ENCODE peak calls at places on chromosomes 11 and 22, in five cellular contexts. One of them, this sample, is unnamed.

GRCh38 chr11:3091846-3092602 is 34.8 kb upstream of the CARS1 start:
- DNase-seq in AG10803: peak; percentile 37
- DNase-seq in Calu3: peak; percentile 87
- DNase-seq in fibroblast of pulmonary artery: peak; percentile 62
- DNase-seq in nephron progenitor cell: peak; percentile 79
- DNase-seq in this sample: peak; percentile 24

GRCh38 chr11:69915501-69916250 is 96.5 kb upstream of the FGF3 start:
- DNase-seq in nephron progenitor cell: peak; percentile 93
- DNase-seq in Calu3: peak; percentile 92
- DNase-seq in AG10803: peak; percentile 59
- DNase-seq in fibroblast of pulmonary artery: peak; percentile 69
- DNase-seq in this sample: no peak

GRCh38 chr22:18121436-18122253 is 11.0 kb downstream of the TUBA8 start:
- DNase-seq in nephron progenitor cell: no peak
- DNase-seq in fibroblast of pulmonary artery: no peak
- DNase-seq in AG10803: no peak
- DNase-seq in Calu3: no peak
- DNase-seq in this sample: no peak

GRCh38 chr11:20050048-20050447 is 110.2 kb downstream of the DBX1 start:
- DNase-seq in fibroblast of pulmonary artery: no peak
- DNase-seq in AG10803: no peak
- DNase-seq in nephron progenitor cell: no peak
- DNase-seq in Calu3: no peak
- DNase-seq in this sample: no peak

GRCh38 chr22:20111689-20112622 is 3.9 kb upstream of the RANBP1 start:
- DNase-seq in nephron progenitor cell: no peak
- DNase-seq in AG10803: no peak
- DNase-seq in Calu3: no peak
- DNase-seq in fibroblast of pulmonary artery: no peak
- DNase-seq in this sample: no peak

GRCh38 chr11:69423181-69423580 is 58.3 kb upstream of the LINC01488 start:
- DNase-seq in nephron progenitor cell: no peak
- DNase-seq in fibroblast of pulmonary artery: no peak
- DNase-seq in Calu3: no peak
- DNase-seq in AG10803: no peak
- DNase-seq in this sample: no peak

GRCh38 chr22:39706406-39707150 is 136.0 kb downstream of the CACNA1I start:
- DNase-seq in nephron progenitor cell: peak; percentile 44
- DNase-seq in Calu3: no peak
- DNase-seq in AG10803: no peak
- DNase-seq in fibroblast of pulmonary artery: no peak
- DNase-seq in this sample: no peak

GRCh38 chr11:57210731-57211335 is 26.2 kb downstream of the APLNR start:
- DNase-seq in AG10803: no peak
- DNase-seq in Calu3: no peak
- DNase-seq in fibroblast of pulmonary artery: no peak
- DNase-seq in nephron progenitor cell: peak; percentile 38
- DNase-seq in this sample: no peak

GRCh38 chr22:42930810-42931420 is 73.8 kb upstream of the ARFGAP3 start:
- DNase-seq in nephron progenitor cell: no peak
- DNase-seq in fibroblast of pulmonary artery: peak; percentile 31
- DNase-seq in AG10803: peak; percentile 76
- DNase-seq in Calu3: peak; percentile 67
- DNase-seq in this sample: no peak

DNA sequence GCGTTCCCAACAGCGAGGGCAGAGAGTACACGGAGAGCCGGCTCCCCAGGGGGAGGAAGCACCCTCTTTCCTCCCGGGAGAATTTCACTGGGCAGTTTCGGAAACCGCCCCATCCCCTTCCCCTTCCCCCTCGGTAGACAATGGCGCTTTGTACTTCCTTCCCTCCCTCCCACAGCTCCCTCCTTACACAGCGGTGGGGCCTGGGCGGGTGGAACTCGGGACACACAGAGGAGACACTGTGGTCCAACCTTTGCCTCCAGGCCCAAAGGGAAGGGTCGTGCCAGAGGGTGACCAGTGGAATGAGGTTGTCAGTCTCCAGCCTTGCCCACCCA is 4.3 kb downstream of the SMTN start:
- DNase-seq in AG10803: no peak
- DNase-seq in nephron progenitor cell: no peak
- DNase-seq in fibroblast of pulmonary artery: peak; percentile 59
- DNase-seq in Calu3: peak; percentile 41
- DNase-seq in this sample: no peak
- TF ChIP-seq CTCF in AG10803: no peak
- TF ChIP-seq CTCF in nephron progenitor cell: no peak
- TF ChIP-seq CTCF in fibroblast of pulmonary artery: no peak
- TF ChIP-seq CTCF in Calu3: no peak
- TF ChIP-seq CTCF in this sample: no peak

DNA sequence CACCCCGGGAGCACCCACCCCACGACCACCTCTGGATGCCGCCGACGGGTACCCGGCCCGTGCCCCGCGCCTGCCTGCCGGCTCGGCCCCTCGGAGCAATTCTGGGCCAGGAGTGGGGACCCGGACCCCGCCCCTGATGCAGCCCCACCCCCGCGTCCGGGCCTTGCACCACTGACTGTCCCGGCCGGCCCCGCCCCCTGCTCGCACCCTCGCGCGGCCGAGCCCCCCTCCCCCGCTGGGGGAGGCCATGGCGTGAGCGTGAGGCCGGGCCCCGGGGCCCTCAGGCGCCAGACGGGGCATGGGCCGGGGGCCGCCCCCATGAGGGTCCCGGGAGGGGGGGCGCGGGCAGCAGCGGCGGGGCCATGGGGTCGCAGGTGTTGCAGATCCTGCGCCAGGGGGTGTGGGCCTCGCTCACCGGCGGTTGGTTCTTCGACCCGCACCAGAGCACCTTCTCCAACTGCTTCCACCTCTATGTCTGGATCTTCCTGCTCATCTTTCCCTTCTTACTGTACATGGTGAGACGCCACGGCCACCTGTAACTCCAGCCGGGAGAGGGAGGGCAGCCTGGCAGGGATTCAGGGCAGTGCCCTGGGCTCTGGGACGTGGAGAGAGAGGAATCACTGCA is 486 bp downstream of the PCNX3 start:
- DNase-seq in nephron progenitor cell: peak; percentile 79
- DNase-seq in fibroblast of pulmonary artery: no peak
- DNase-seq in Calu3: peak; percentile 59
- DNase-seq in AG10803: no peak
- DNase-seq in this sample: no peak
- TF ChIP-seq CTCF in nephron progenitor cell: no peak
- TF ChIP-seq CTCF in fibroblast of pulmonary artery: no peak
- TF ChIP-seq CTCF in Calu3: no peak
- TF ChIP-seq CTCF in AG10803: no peak
- TF ChIP-seq CTCF in this sample: no peak

DNA sequence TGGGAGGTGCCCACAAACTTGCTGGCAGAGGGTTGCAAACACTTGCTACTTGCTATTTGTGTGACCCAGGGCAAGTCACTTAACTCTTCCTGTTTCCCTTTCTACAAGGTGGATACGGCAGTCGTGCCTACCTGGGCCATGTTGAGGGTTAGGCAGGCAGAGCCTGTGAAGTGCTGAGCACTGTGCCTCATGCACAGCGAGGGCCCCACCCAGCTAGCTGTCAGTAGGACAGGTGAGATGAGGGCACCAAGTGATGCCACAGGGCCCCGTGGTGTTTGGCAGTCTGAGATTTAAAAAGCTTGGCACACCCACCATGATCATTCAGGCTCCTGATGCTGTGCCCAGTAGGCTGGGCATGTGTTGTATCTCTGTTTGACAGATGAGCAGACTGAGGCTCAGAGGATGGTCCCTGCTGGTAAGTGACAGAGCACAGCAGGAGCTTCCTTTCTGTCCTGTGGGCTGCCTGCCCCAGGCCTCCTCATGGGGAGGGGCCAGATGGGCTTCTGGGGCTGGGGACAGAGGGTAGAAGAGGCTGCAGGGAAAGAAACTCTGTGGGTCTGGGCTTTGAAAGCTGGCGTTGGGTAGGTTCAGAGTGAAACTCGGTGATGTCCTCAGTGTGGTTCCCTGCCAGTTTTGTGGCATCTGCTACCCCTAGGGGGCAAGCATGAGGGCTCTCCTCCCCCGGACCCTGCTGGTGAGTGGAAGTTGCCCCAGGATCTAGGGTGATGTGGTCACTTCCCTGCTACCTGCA is 59.3 kb downstream of the TSPAN18 start:
- DNase-seq in nephron progenitor cell: no peak
- DNase-seq in Calu3: peak; percentile 22
- DNase-seq in AG10803: no peak
- DNase-seq in fibroblast of pulmonary artery: no peak
- DNase-seq in this sample: no peak
- TF ChIP-seq CTCF in nephron progenitor cell: no peak
- TF ChIP-seq CTCF in Calu3: no peak
- TF ChIP-seq CTCF in AG10803: peak; percentile 17
- TF ChIP-seq CTCF in fibroblast of pulmonary artery: peak; percentile 2
- TF ChIP-seq CTCF in this sample: peak; percentile 51

GRCh38 chr11:33630936-33631748 is 69.5 kb downstream of the C11orf91 start:
- DNase-seq in Calu3: no peak
- DNase-seq in AG10803: peak; percentile 13
- DNase-seq in fibroblast of pulmonary artery: no peak
- DNase-seq in nephron progenitor cell: no peak
- DNase-seq in this sample: no peak
- TF ChIP-seq CTCF in Calu3: no peak
- TF ChIP-seq CTCF in AG10803: no peak
- TF ChIP-seq CTCF in fibroblast of pulmonary artery: no peak
- TF ChIP-seq CTCF in nephron progenitor cell: no peak
- TF ChIP-seq CTCF in this sample: no peak

GRCh38 chr22:38412435-38413084 is 42.4 kb downstream of the KCNJ4 start:
- DNase-seq in fibroblast of pulmonary artery: no peak
- DNase-seq in Calu3: peak; percentile 46
- DNase-seq in nephron progenitor cell: peak; percentile 39
- DNase-seq in AG10803: no peak
- DNase-seq in this sample: no peak
- TF ChIP-seq CTCF in fibroblast of pulmonary artery: peak; percentile 34
- TF ChIP-seq CTCF in Calu3: peak; percentile 97
- TF ChIP-seq CTCF in nephron progenitor cell: peak; percentile 51
- TF ChIP-seq CTCF in AG10803: peak; percentile 40
- TF ChIP-seq CTCF in this sample: peak; percentile 79

DNA sequence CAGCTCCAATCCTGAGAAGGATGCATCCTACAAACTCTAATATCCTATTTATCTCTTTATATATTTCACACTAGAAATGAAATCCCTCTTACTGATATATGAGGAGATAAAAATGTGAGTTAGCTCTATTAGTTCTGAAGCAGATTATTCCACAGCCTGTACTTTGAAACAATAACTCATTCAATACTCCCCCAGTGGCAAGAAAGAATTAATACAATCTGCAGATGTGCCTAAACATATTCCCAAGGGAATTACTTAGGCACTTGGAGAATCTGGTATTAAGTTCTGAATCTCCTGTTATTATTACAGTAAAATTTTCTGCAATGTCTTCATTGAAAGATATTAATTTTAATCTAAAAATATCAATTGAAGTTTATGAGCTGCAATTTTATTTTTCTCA is 59.4 kb downstream of the DDI1 start:
- DNase-seq in AG10803: peak; percentile 68
- DNase-seq in Calu3: no peak
- DNase-seq in fibroblast of pulmonary artery: peak; percentile 25
- DNase-seq in nephron progenitor cell: no peak
- DNase-seq in this sample: no peak
- TF ChIP-seq CTCF in AG10803: peak; percentile 35
- TF ChIP-seq CTCF in Calu3: no peak
- TF ChIP-seq CTCF in fibroblast of pulmonary artery: peak; percentile 15
- TF ChIP-seq CTCF in nephron progenitor cell: no peak
- TF ChIP-seq CTCF in this sample: no peak

DNA sequence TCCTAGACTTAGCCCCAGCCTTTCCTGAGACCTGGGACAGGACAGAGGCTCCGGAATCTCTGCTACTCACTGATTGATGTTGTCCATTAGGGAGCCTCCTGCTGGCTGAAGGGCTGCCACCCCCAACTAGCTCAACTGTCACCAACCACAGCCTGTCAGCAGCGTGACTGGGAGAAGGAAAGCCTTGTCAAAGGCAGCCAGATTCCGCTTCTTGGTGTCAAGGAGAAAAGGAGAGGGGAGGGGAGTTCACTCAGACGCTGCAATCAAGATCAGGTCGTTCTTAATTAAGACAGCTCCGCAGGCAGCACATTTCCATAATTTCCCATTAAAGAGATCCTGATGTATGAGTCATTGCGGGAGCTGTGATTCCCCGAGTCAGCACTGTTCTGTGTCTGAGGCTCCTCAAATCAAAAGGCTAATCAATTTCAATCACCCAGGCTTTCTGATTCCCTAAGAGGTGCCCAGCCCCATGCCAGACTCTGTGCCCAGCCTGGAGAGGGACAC is 152.8 kb upstream of the ZBED5 start:
- DNase-seq in fibroblast of pulmonary artery: peak; percentile 18
- DNase-seq in nephron progenitor cell: peak; percentile 33
- DNase-seq in AG10803: peak; percentile 11
- DNase-seq in Calu3: peak; percentile 60
- DNase-seq in this sample: no peak
- TF ChIP-seq CTCF in fibroblast of pulmonary artery: peak; percentile 31
- TF ChIP-seq CTCF in nephron progenitor cell: no peak
- TF ChIP-seq CTCF in AG10803: peak; percentile 45
- TF ChIP-seq CTCF in Calu3: peak; percentile 49
- TF ChIP-seq CTCF in this sample: peak; percentile 33

DNA sequence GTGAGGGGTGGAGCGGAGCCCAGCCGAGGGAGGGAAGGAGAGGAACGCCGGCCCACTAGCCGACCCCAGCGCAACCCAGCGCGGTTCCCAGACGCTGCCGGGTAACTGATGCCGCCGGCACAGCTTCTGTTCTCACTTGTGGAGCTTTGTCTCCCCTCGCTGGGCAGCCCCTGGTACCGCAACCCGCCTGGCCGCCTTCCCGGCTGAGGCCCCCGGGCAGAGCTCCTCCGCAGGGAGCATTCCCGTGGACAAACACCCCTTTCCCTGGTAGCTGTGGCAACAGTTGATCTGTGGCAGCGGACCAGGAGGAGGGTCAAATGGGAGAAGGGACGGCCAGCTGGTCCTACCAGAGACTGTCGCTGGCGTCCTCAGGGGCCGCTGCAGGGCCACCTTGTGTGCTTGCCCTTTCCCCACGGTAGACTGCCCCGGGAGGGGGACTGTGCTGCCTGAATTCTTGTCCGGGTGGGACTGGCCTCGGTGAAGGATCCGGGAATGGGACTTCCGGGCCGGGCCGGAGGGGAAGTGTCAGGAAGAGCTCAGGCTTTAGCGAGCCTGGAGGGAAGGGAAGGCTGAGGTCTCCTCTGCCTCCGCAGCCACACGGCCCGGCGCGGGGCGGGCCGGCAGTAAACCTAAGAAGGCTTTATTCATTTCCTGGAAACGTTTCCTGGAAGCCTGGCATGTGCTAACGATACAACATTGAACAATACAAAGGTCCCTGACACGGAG is 468.0 kb downstream of the OPCML start:
- DNase-seq in AG10803: peak; percentile 78
- DNase-seq in fibroblast of pulmonary artery: peak; percentile 44
- DNase-seq in nephron progenitor cell: peak; percentile 89
- DNase-seq in Calu3: no peak
- DNase-seq in this sample: no peak
- TF ChIP-seq CTCF in AG10803: peak; percentile 71
- TF ChIP-seq CTCF in fibroblast of pulmonary artery: peak; percentile 33
- TF ChIP-seq CTCF in nephron progenitor cell: peak; percentile 91
- TF ChIP-seq CTCF in Calu3: no peak
- TF ChIP-seq CTCF in this sample: peak; percentile 16

This sample was measured in GM12864.